ENCODE peak calls at places on chromosomes 3 and 15, in seven cellular contexts. One of them, this sample, is unnamed.

GRCh38 chr15:77067691-77068367 is 3.1 kb downstream of the TSPAN3 start:
- DNase-seq in IMR-90: no peak
- DNase-seq in H1: no peak
- DNase-seq in neuronal stem cell: no peak
- DNase-seq in mesenchymal stem cell: no peak
- DNase-seq in trophoblast cell: no peak
- DNase-seq in H9: no peak
- DNase-seq in this sample: no peak

GRCh38 chr3:15331072-15331605 is 1.2 kb downstream of the SH3BP5 start:
- DNase-seq in H9: no peak
- DNase-seq in trophoblast cell: no peak
- DNase-seq in H1: no peak
- DNase-seq in IMR-90: no peak
- DNase-seq in mesenchymal stem cell: no peak
- DNase-seq in neuronal stem cell: no peak
- DNase-seq in this sample: no peak

GRCh38 chr3:148147896-148148295 is 549.8 kb upstream of the AGTR1 start:
- DNase-seq in neuronal stem cell: no peak
- DNase-seq in trophoblast cell: no peak
- DNase-seq in mesenchymal stem cell: no peak
- DNase-seq in H9: no peak
- DNase-seq in H1: no peak
- DNase-seq in IMR-90: no peak
- DNase-seq in this sample: no peak

GRCh38 chr3:183070892-183071291 is 28.4 kb downstream of the MCCC1 start:
- DNase-seq in neuronal stem cell: no peak
- DNase-seq in trophoblast cell: no peak
- DNase-seq in IMR-90: no peak
- DNase-seq in H9: no peak
- DNase-seq in H1: no peak
- DNase-seq in mesenchymal stem cell: no peak
- DNase-seq in this sample: no peak

GRCh38 chr15:56251315-56252091 is 7.8 kb upstream of the RFX7 start:
- DNase-seq in mesenchymal stem cell: no peak
- DNase-seq in trophoblast cell: no peak
- DNase-seq in IMR-90: no peak
- DNase-seq in H9: no peak
- DNase-seq in neuronal stem cell: no peak
- DNase-seq in H1: no peak
- DNase-seq in this sample: peak; percentile 81

GRCh38 chr3:9397911-9398714 is 698 bp downstream of the SETD5 start:
- DNase-seq in H9: peak; percentile 34
- DNase-seq in H1: peak; percentile 65
- DNase-seq in IMR-90: peak; percentile 29
- DNase-seq in mesenchymal stem cell: peak; percentile 59
- DNase-seq in neuronal stem cell: peak; percentile 38
- DNase-seq in trophoblast cell: no peak
- DNase-seq in this sample: peak; percentile 82

GRCh38 chr3:46484911-46485696 is 12.7 kb upstream of the RTP3 start:
- DNase-seq in H1: no peak
- DNase-seq in H9: peak; percentile 65
- DNase-seq in mesenchymal stem cell: no peak
- DNase-seq in neuronal stem cell: no peak
- DNase-seq in trophoblast cell: peak; percentile 70
- DNase-seq in IMR-90: no peak
- DNase-seq in this sample: peak; percentile 57

GRCh38 chr15:76968310-76968709 is 26.6 kb upstream of the PSTPIP1 start:
- DNase-seq in mesenchymal stem cell: no peak
- DNase-seq in H1: no peak
- DNase-seq in trophoblast cell: no peak
- DNase-seq in IMR-90: peak; percentile 34
- DNase-seq in H9: no peak
- DNase-seq in neuronal stem cell: no peak
- DNase-seq in this sample: peak; percentile 51

GRCh38 chr3:27888562-27888961 is 166.4 kb upstream of the EOMES start:
- DNase-seq in trophoblast cell: no peak
- DNase-seq in H9: no peak
- DNase-seq in IMR-90: peak; percentile 0
- DNase-seq in H1: no peak
- DNase-seq in mesenchymal stem cell: no peak
- DNase-seq in neuronal stem cell: no peak
- DNase-seq in this sample: peak; percentile 83

GRCh38 chr15:65363766-65364165 is 14.0 kb downstream of the IGDCC3 start:
- DNase-seq in mesenchymal stem cell: no peak
- DNase-seq in neuronal stem cell: no peak
- DNase-seq in IMR-90: no peak
- DNase-seq in H1: no peak
- DNase-seq in H9: no peak
- DNase-seq in trophoblast cell: no peak
- DNase-seq in this sample: no peak

GRCh38 chr3:191238321-191238817 is 39.3 kb downstream of the OSTN start:
- DNase-seq in mesenchymal stem cell: peak; percentile 74
- DNase-seq in trophoblast cell: peak; percentile 29
- DNase-seq in neuronal stem cell: no peak
- DNase-seq in IMR-90: peak; percentile 89
- DNase-seq in H1: no peak
- DNase-seq in H9: no peak
- DNase-seq in this sample: peak; percentile 60

GRCh38 chr15:39397883-39398282 is 183.0 kb upstream of the THBS1 start:
- DNase-seq in IMR-90: no peak
- DNase-seq in H9: no peak
- DNase-seq in trophoblast cell: no peak
- DNase-seq in mesenchymal stem cell: no peak
- DNase-seq in neuronal stem cell: no peak
- DNase-seq in H1: no peak
- DNase-seq in this sample: no peak

GRCh38 chr3:188104050-188104449 is 49.9 kb upstream of the LPP start:
- DNase-seq in mesenchymal stem cell: no peak
- DNase-seq in H9: no peak
- DNase-seq in H1: no peak
- DNase-seq in neuronal stem cell: no peak
- DNase-seq in IMR-90: peak; percentile 25
- DNase-seq in trophoblast cell: no peak
- DNase-seq in this sample: no peak

GRCh38 chr15:57033715-57034439 is 115.4 kb downstream of the TCF12 start:
- DNase-seq in neuronal stem cell: no peak
- DNase-seq in trophoblast cell: no peak
- DNase-seq in H1: no peak
- DNase-seq in mesenchymal stem cell: no peak
- DNase-seq in IMR-90: no peak
- DNase-seq in H9: no peak
- DNase-seq in this sample: no peak

GRCh38 chr3:67196677-67197076 is 198.6 kb downstream of the KBTBD8 start:
- DNase-seq in H9: no peak
- DNase-seq in mesenchymal stem cell: no peak
- DNase-seq in neuronal stem cell: no peak
- DNase-seq in trophoblast cell: no peak
- DNase-seq in H1: no peak
- DNase-seq in IMR-90: no peak
- DNase-seq in this sample: no peak

GRCh38 chr3:144463916-144464315 is 492.3 kb downstream of the DIPK2A start:
- DNase-seq in neuronal stem cell: no peak
- DNase-seq in H1: no peak
- DNase-seq in mesenchymal stem cell: no peak
- DNase-seq in IMR-90: no peak
- DNase-seq in trophoblast cell: peak; percentile 14
- DNase-seq in H9: no peak
- DNase-seq in this sample: no peak

GRCh38 chr3:87792532-87793321 is 266.1 kb downstream of the CGGBP1 start:
- DNase-seq in H9: peak; percentile 59
- DNase-seq in IMR-90: no peak
- DNase-seq in neuronal stem cell: peak; percentile 43
- DNase-seq in trophoblast cell: peak; percentile 33
- DNase-seq in H1: peak; percentile 72
- DNase-seq in mesenchymal stem cell: no peak
- DNase-seq in this sample: peak; percentile 70

GRCh38 chr15:82810061-82810862 is 834 bp downstream of the WHAMM start:
- DNase-seq in H9: peak; percentile 35
- DNase-seq in IMR-90: peak; percentile 50
- DNase-seq in trophoblast cell: peak; percentile 68
- DNase-seq in neuronal stem cell: peak; percentile 42
- DNase-seq in H1: peak; percentile 69
- DNase-seq in mesenchymal stem cell: peak; percentile 55
- DNase-seq in this sample: peak; percentile 59

GRCh38 chr15:35867371-35867770 is 321.4 kb upstream of the DPH6 start:
- DNase-seq in mesenchymal stem cell: no peak
- DNase-seq in trophoblast cell: no peak
- DNase-seq in neuronal stem cell: no peak
- DNase-seq in IMR-90: no peak
- DNase-seq in H1: no peak
- DNase-seq in H9: no peak
- DNase-seq in this sample: peak; percentile 68

GRCh38 chr3:187694801-187695200 is 7.6 kb downstream of the RTP2 start:
- DNase-seq in neuronal stem cell: no peak
- DNase-seq in H9: no peak
- DNase-seq in mesenchymal stem cell: peak; percentile 20
- DNase-seq in H1: no peak
- DNase-seq in IMR-90: peak; percentile 22
- DNase-seq in trophoblast cell: peak; percentile 93
- DNase-seq in this sample: no peak

GRCh38 chr3:74546426-74546825 is 68.0 kb downstream of the CNTN3 start:
- DNase-seq in neuronal stem cell: no peak
- DNase-seq in trophoblast cell: peak; percentile 57
- DNase-seq in H1: no peak
- DNase-seq in H9: no peak
- DNase-seq in IMR-90: peak; percentile 30
- DNase-seq in mesenchymal stem cell: no peak
- DNase-seq in this sample: no peak

GRCh38 chr3:53130179-53131135 is at the start of gene RFT1:
- DNase-seq in IMR-90: peak; percentile 94
- DNase-seq in neuronal stem cell: peak; percentile 94
- DNase-seq in H9: peak; percentile 96
- DNase-seq in mesenchymal stem cell: peak; percentile 97
- DNase-seq in H1: peak; percentile 98
- DNase-seq in trophoblast cell: peak; percentile 99
- DNase-seq in this sample: peak; percentile 98

GRCh38 chr15:72382146-72382545 is 6.3 kb upstream of the HEXA start:
- DNase-seq in trophoblast cell: peak; percentile 36
- DNase-seq in mesenchymal stem cell: peak; percentile 17
- DNase-seq in H1: no peak
- DNase-seq in neuronal stem cell: no peak
- DNase-seq in H9: no peak
- DNase-seq in IMR-90: no peak
- DNase-seq in this sample: peak; percentile 11

GRCh38 chr3:70871909-70872656 is 559.6 kb upstream of the MDFIC2 start:
- DNase-seq in IMR-90: peak; percentile 93
- DNase-seq in neuronal stem cell: no peak
- DNase-seq in H9: no peak
- DNase-seq in H1: no peak
- DNase-seq in mesenchymal stem cell: peak; percentile 96
- DNase-seq in trophoblast cell: peak; percentile 95
- DNase-seq in this sample: peak; percentile 39

GRCh38 chr3:70876154-70876553 is 563.7 kb upstream of the MDFIC2 start:
- DNase-seq in neuronal stem cell: no peak
- DNase-seq in H9: no peak
- DNase-seq in trophoblast cell: peak; percentile 20
- DNase-seq in H1: no peak
- DNase-seq in IMR-90: no peak
- DNase-seq in mesenchymal stem cell: no peak
- DNase-seq in this sample: no peak

GRCh38 chr3:70873686-70874085 is 561.2 kb upstream of the MDFIC2 start:
- DNase-seq in trophoblast cell: peak; percentile 68
- DNase-seq in mesenchymal stem cell: no peak
- DNase-seq in neuronal stem cell: no peak
- DNase-seq in IMR-90: no peak
- DNase-seq in H9: no peak
- DNase-seq in H1: no peak
- DNase-seq in this sample: no peak

GRCh38 chr3:70868561-70868960 is 556.1 kb upstream of the MDFIC2 start:
- DNase-seq in mesenchymal stem cell: no peak
- DNase-seq in H1: no peak
- DNase-seq in IMR-90: no peak
- DNase-seq in trophoblast cell: no peak
- DNase-seq in H9: no peak
- DNase-seq in neuronal stem cell: no peak
- DNase-seq in this sample: no peak

GRCh38 chr3:70870576-70870975 is 558.1 kb upstream of the MDFIC2 start:
- DNase-seq in trophoblast cell: no peak
- DNase-seq in H1: no peak
- DNase-seq in H9: no peak
- DNase-seq in neuronal stem cell: no peak
- DNase-seq in mesenchymal stem cell: no peak
- DNase-seq in IMR-90: no peak
- DNase-seq in this sample: no peak
- H4K8ac ChIP-seq in trophoblast cell: no peak overlapping the region
- H4K8ac ChIP-seq in H1: no peak overlapping the region
- H4K8ac ChIP-seq in H9: no peak overlapping the region
- H4K8ac ChIP-seq in neuronal stem cell: no peak overlapping the region
- H4K8ac ChIP-seq in mesenchymal stem cell: no peak overlapping the region
- H4K8ac ChIP-seq in IMR-90: no peak overlapping the region
- H4K8ac ChIP-seq in this sample: no peak overlapping the region

GRCh38 chr3:194095464-194095863 is 40.5 kb upstream of the HES1 start:
- DNase-seq in H1: no peak
- DNase-seq in H9: no peak
- DNase-seq in trophoblast cell: no peak
- DNase-seq in neuronal stem cell: no peak
- DNase-seq in IMR-90: no peak
- DNase-seq in mesenchymal stem cell: no peak
- DNase-seq in this sample: no peak
- H4K8ac ChIP-seq in H1: no peak overlapping the region
- H4K8ac ChIP-seq in H9: no peak overlapping the region
- H4K8ac ChIP-seq in trophoblast cell: no peak overlapping the region
- H4K8ac ChIP-seq in neuronal stem cell: no peak overlapping the region
- H4K8ac ChIP-seq in IMR-90: no peak overlapping the region
- H4K8ac ChIP-seq in mesenchymal stem cell: no peak overlapping the region
- H4K8ac ChIP-seq in this sample: no peak overlapping the region

DNA sequence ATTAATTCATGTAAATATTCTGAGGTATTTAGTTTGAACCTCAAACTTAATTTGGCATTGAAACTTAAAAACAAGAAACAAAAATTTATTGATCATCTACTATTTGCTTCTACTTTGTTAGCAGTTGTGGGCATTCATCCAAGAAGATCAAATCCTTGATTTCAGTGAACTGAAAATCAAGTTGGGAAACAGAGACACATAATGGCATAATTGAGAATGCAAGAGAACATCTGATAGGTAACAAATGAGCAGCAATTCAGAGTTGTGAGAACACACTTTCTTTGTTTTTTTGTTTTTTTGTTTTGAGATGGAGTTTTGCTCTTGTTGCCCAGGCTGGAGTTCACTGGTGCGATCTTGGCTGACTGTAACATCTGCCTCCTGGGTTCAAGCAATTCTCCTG is 33.9 kb upstream of the MED12L start:
- DNase-seq in H9: no peak
- DNase-seq in mesenchymal stem cell: no peak
- DNase-seq in H1: no peak
- DNase-seq in trophoblast cell: no peak
- DNase-seq in neuronal stem cell: no peak
- DNase-seq in IMR-90: no peak
- DNase-seq in this sample: no peak
- H4K8ac ChIP-seq in H9: no peak overlapping the region
- H4K8ac ChIP-seq in mesenchymal stem cell: no peak overlapping the region
- H4K8ac ChIP-seq in H1: no peak overlapping the region
- H4K8ac ChIP-seq in trophoblast cell: no peak overlapping the region
- H4K8ac ChIP-seq in neuronal stem cell: no peak overlapping the region
- H4K8ac ChIP-seq in IMR-90: no peak overlapping the region
- H4K8ac ChIP-seq in this sample: no peak overlapping the region

DNA sequence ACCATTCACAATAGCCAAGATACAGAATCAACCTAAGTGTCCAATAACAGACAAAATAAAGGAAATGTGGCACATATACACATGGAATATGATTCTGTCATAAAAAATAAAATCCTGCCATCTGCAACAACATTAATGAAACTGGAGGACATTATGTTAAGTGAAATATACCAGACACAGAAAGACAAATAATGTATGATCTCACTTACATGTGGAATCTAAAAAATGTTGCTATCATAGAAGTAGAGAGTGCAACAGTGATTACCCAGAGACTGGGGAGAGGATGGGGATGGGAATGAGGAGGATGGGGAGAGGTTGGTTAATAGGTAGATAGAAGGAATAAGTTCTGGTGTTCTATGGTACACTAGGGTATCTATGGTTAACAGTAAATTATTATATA is 28.7 kb downstream of the MRPL3 start:
- DNase-seq in trophoblast cell: no peak
- DNase-seq in H1: no peak
- DNase-seq in neuronal stem cell: no peak
- DNase-seq in H9: no peak
- DNase-seq in IMR-90: no peak
- DNase-seq in mesenchymal stem cell: no peak
- DNase-seq in this sample: no peak
- H4K8ac ChIP-seq in trophoblast cell: no peak overlapping the region
- H4K8ac ChIP-seq in H1: no peak overlapping the region
- H4K8ac ChIP-seq in neuronal stem cell: no peak overlapping the region
- H4K8ac ChIP-seq in H9: no peak overlapping the region
- H4K8ac ChIP-seq in IMR-90: no peak overlapping the region
- H4K8ac ChIP-seq in mesenchymal stem cell: no peak overlapping the region
- H4K8ac ChIP-seq in this sample: no peak overlapping the region

This sample was measured in mesendoderm.